ENCODE peak calls at places on chromosomes 3 and 15, in eight cellular contexts. C, X, J, E, P, B, S and U are unnamed samples.

GRCh38 chr3:109853077-109853732 is 515.9 kb upstream of the DPPA4 start:
- DNase-seq in E (no peak), S (no peak), X (no peak), P (no peak), C (no peak), B (no peak), J (no peak), U (no peak)

GRCh38 chr3:107366766-107367165 is 10.5 kb upstream of the CCDC54 start:
- DNase-seq in J (peak; percentile 33), C (no peak), B (no peak), S (no peak), P (no peak), X (no peak), E (no peak), U (no peak)

GRCh38 chr3:79490165-79491028 is 277.4 kb downstream of the ROBO1 start:
- DNase-seq in S (no peak), E (no peak), J (peak; percentile 77), P (no peak), B (no peak), C (peak; percentile 33), X (peak; percentile 87), U (no peak)

GRCh38 chr3:47542614-47543173 is 29.2 kb upstream of the ELP6 start:
- DNase-seq in X (no peak), S (no peak), E (no peak), C (peak; percentile 26), J (peak; percentile 61), P (no peak), B (no peak), U (no peak)

GRCh38 chr3:134471521-134472193 is 14.1 kb downstream of the ANAPC13 start:
- DNase-seq in J (peak; percentile 61), E (no peak), X (no peak), B (no peak), P (no peak), S (no peak), C (peak; percentile 37), U (no peak)

GRCh38 chr15:36951747-36952247 is 148.6 kb downstream of the MEIS2 start:
- DNase-seq in B (no peak), C (peak; percentile 29), S (no peak), J (peak; percentile 52), P (no peak), X (no peak), E (no peak), U (no peak)

GRCh38 chr3:195859061-195859845 is 47.5 kb upstream of the MUC4 start:
- DNase-seq in S (peak; percentile 83), X (peak; percentile 62), P (peak; percentile 91), E (peak; percentile 89), J (peak; percentile 85), B (no peak), C (peak; percentile 67), U (peak; percentile 84)

GRCh38 chr15:100947760-100948429 is 28.7 kb downstream of the LRRK1 start:
- DNase-seq in J (no peak), B (no peak), E (no peak), P (no peak), S (no peak), C (no peak), X (no peak), U (no peak)

GRCh38 chr3:113537155-113537554 is 4.8 kb downstream of the SIDT1 start:
- DNase-seq in S (no peak), B (no peak), E (no peak), C (no peak), P (no peak), J (no peak), X (no peak), U (no peak)

GRCh38 chr3:111072016-111072891 is 638 bp downstream of the NECTIN3 start:
- DNase-seq in J (peak; percentile 59), E (no peak), P (peak; percentile 18), S (peak; percentile 36), X (peak; percentile 47), C (peak; percentile 85), B (peak; percentile 79), U (peak; percentile 43)

GRCh38 chr3:188253800-188254452 is 100.0 kb downstream of the LPP start:
- DNase-seq in X (no peak), E (no peak), P (peak; percentile 18), J (no peak), B (no peak), C (no peak), S (no peak), U (no peak)

GRCh38 chr3:138923531-138923994 is 23.4 kb downstream of the FOXL2 start:
- DNase-seq in X (peak; percentile 85), S (peak; percentile 86), E (peak; percentile 82), C (peak; percentile 84), J (peak; percentile 91), P (peak; percentile 93), B (no peak), U (peak; percentile 93)

GRCh38 chr3:11721114-11721440 is 77.4 kb upstream of the VGLL4 start:
- DNase-seq in S (no peak), C (peak; percentile 67), X (no peak), J (no peak), B (no peak), E (no peak), P (no peak), U (no peak)

GRCh38 chr3:69422751-69423150 is 36.9 kb upstream of the FRMD4B start:
- DNase-seq in X (no peak), J (peak; percentile 79), C (no peak), S (no peak), P (no peak), E (no peak), B (no peak), U (no peak)

GRCh38 chr3:142278451-142278850 is 53.1 kb upstream of the GK5 start:
- DNase-seq in S (no peak), J (peak; percentile 54), B (no peak), X (no peak), C (no peak), E (no peak), P (no peak), U (no peak)

GRCh38 chr3:161913786-161914389 is 417.3 kb downstream of the OTOL1 start:
- DNase-seq in J (peak; percentile 87), P (no peak), C (peak; percentile 67), E (no peak), B (no peak), X (no peak), S (no peak), U (no peak)

GRCh38 chr15:44726568-44727461 is 9.5 kb upstream of the TRIM69 start:
- DNase-seq in S (peak; percentile 78), J (peak; percentile 94), E (peak; percentile 58), B (no peak), X (no peak), C (peak; percentile 97), P (peak; percentile 84), U (no peak)
- TF ChIP-seq CTCF in S (no peak), J (no peak), E (no peak), B (no peak), X (no peak), C (peak; percentile 15), P (no peak), U (no peak)

GRCh38 chr3:168863561-168863960 is 767.8 kb upstream of the GOLIM4 start:
- DNase-seq in C (no peak), E (no peak), J (no peak), P (no peak), S (no peak), B (no peak), X (no peak), U (no peak)

GRCh38 chr3:168864107-168865021 is 768.6 kb upstream of the GOLIM4 start:
- DNase-seq in P (no peak), C (no peak), S (no peak), E (no peak), B (no peak), X (no peak), J (no peak), U (no peak)

GRCh38 chr3:168862466-168862865 is 766.7 kb upstream of the GOLIM4 start:
- DNase-seq in S (no peak), J (no peak), E (no peak), P (no peak), C (no peak), X (no peak), B (no peak), U (no peak)

GRCh38 chr3:168860592-168860991 is 764.9 kb upstream of the GOLIM4 start:
- DNase-seq in C (no peak), B (no peak), E (no peak), S (no peak), X (no peak), P (no peak), J (no peak), U (no peak)

GRCh38 chr3:168865022-168865551 is 769.4 kb upstream of the GOLIM4 start:
- DNase-seq in J (peak; percentile 70), P (peak; percentile 2), B (no peak), X (no peak), S (peak; percentile 2), C (peak; percentile 30), E (peak; percentile 8), U (peak; percentile 21)
- TF ChIP-seq CTCF in J (peak; percentile 82), P (peak; percentile 70), B (no peak), X (peak; percentile 52), S (peak; percentile 82), C (peak; percentile 77), E (peak; percentile 38), U (peak; percentile 95)

GRCh38 chr15:68279218-68279533 is 1.6 kb downstream of the FEM1B start:
- DNase-seq in S (no peak), J (no peak), E (no peak), C (no peak), X (no peak), P (no peak), B (no peak), U (no peak)
- TF ChIP-seq CTCF in S (no peak), J (no peak), E (no peak), C (no peak), X (no peak), P (no peak), B (no peak), U (no peak)

GRCh38 chr3:37859908-37860199 is 1.8 kb upstream of the CTDSPL start:
- DNase-seq in B (no peak), P (no peak), J (no peak), C (no peak), S (no peak), E (peak; percentile 8), X (no peak), U (no peak)

GRCh38 chr3:37862712-37863551 is 1.3 kb downstream of the CTDSPL start:
- DNase-seq in C (peak; percentile 41), E (peak; percentile 11), J (peak; percentile 61), S (no peak), X (peak; percentile 49), P (no peak), B (no peak), U (no peak)

GRCh38 chr3:37863552-37863865 is 1.8 kb downstream of the CTDSPL start:
- DNase-seq in E (no peak), S (no peak), J (no peak), X (no peak), P (no peak), C (no peak), B (no peak), U (no peak)

GRCh38 chr3:37862219-37862711 is 585 bp downstream of the CTDSPL start:
- DNase-seq in P (peak; percentile 56), J (peak; percentile 81), X (peak; percentile 71), S (peak; percentile 16), E (peak; percentile 38), C (peak; percentile 30), B (no peak), U (peak; percentile 27)

DNA sequence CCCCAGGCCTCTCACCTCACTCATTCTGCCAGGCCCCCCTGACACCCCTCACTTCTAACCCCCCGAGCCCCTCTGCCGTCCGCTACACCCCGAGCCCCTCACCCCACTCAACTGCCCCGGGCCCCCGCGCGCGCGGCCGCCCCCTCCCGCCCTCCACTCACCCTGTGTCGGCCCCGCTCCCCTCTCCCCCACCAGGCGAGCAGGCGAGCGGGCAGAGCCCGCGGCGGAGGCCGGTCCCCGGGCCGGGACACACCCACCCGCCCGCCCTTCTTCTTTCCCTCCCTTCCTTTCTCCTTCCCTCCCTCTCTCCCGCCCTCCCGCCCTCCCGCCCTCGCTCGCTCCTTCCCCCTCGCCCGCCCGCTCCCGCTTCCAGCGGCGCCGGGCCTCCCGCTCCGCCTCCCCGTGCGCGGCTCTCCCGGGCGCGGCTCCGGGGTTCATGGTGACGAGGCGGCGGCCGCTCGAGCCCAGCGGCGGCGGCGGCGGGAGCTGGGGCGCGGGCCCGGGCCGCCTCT is at the start of gene CTDSPL:
- DNase-seq in X (peak; percentile 48), J (peak; percentile 80), P (no peak), C (peak; percentile 52), E (peak; percentile 56), S (peak; percentile 13), B (peak; percentile 85), U (peak; percentile 28)
- TF ChIP-seq CTCF in X (no peak), J (no peak), P (no peak), C (no peak), E (no peak), S (no peak), B (no peak), U (no peak)